ENCODE peak calls at places on chromosome 18, in six cellular contexts. E is astrocyte of the spinal cord; N is AG09319; D is activated naive CD8-positive, alpha-beta T cell treated with anti-CD3 and anti-CD28 coated beads for 36 hours; Y is A549; P is frontal cortex. X is an unnamed sample.

GRCh38 chr18:911025-911424 is 6.4 kb downstream of the ADCYAP1 start:
- DNase-seq in E (no peak), N (no peak), D (no peak), Y (no peak), P (no peak), X (no peak)

GRCh38 chr18:46452820-46453219 is 204.2 kb downstream of the LOXHD1 start:
- DNase-seq in E (peak; percentile 3), N (no peak), D (no peak), Y (no peak), P (no peak), X (no peak)

GRCh38 chr18:79366177-79367094 is 29.3 kb upstream of the NFATC1 start:
- DNase-seq in E (peak; percentile 77), N (peak; percentile 99), D (no peak), Y (no peak), P (no peak), X (peak; percentile 88)

GRCh38 chr18:26091047-26091630 is 726 bp upstream of the SS18 start:
- DNase-seq in E (no peak), N (no peak), D (no peak), Y (peak; percentile 78), P (no peak), X (peak; percentile 45)

GRCh38 chr18:74906189-74906588 is 302.8 kb downstream of the PTGR3 start:
- DNase-seq in E (peak; percentile 33), N (no peak), D (no peak), Y (no peak), P (no peak), X (no peak)

GRCh38 chr18:7467708-7468466 is 99.2 kb upstream of the PTPRM start:
- DNase-seq in E (no peak), N (no peak), D (no peak), Y (peak; percentile 4), P (no peak), X (no peak)

GRCh38 chr18:11783716-11784331 is 67.4 kb upstream of the CHMP1B start:
- DNase-seq in E (no peak), N (no peak), D (no peak), Y (no peak), P (no peak), X (no peak)

GRCh38 chr18:136433-136832 is 21.9 kb upstream of the USP14 start:
- DNase-seq in E (no peak), N (no peak), D (peak; percentile 38), Y (peak; percentile 27), P (no peak), X (no peak)

GRCh38 chr18:10261315-10262276 is 192.8 kb upstream of the APCDD1 start:
- DNase-seq in E (no peak), N (no peak), D (no peak), Y (no peak), P (no peak), X (no peak)

GRCh38 chr18:35345460-35345921 is 1.3 kb upstream of the ZNF24 start:
- DNase-seq in E (no peak), N (no peak), D (no peak), Y (no peak), P (no peak), X (no peak)

GRCh38 chr18:75208055-75208835 is 694 bp downstream of the PTGR3 start:
- DNase-seq in E (peak; percentile 46), N (no peak), D (peak; percentile 55), Y (peak; percentile 47), P (no peak), X (no peak)

GRCh38 chr18:49581369-49581768 is 19.5 kb downstream of the LIPG start:
- DNase-seq in E (no peak), N (no peak), D (no peak), Y (no peak), P (no peak), X (no peak)

GRCh38 chr18:49757513-49758262 is 55.6 kb downstream of the ACAA2 start:
- DNase-seq in E (no peak), N (no peak), D (no peak), Y (peak; percentile 6), P (no peak), X (no peak)

GRCh38 chr18:3530807-3531206 is 80.8 kb downstream of the TGIF1 start:
- DNase-seq in E (no peak), N (no peak), D (no peak), Y (no peak), P (no peak), X (no peak)

GRCh38 chr18:48293954-48294893 is 115.0 kb downstream of the ZBTB7C start:
- DNase-seq in E (no peak), N (no peak), D (no peak), Y (no peak), P (no peak), X (no peak)

GRCh38 chr18:67133669-67134068 is 382.9 kb downstream of the DSEL start:
- DNase-seq in E (no peak), N (no peak), D (no peak), Y (no peak), P (no peak), X (no peak)

GRCh38 chr18:9861157-9861556 is 24.6 kb upstream of the TXNDC2 start:
- DNase-seq in E (no peak), N (no peak), D (no peak), Y (no peak), P (no peak), X (no peak)

GRCh38 chr18:9435041-9435440 is 40.3 kb upstream of the RALBP1 start:
- DNase-seq in E (no peak), N (no peak), D (no peak), Y (no peak), P (no peak), X (no peak)

X was measured in fibroblast of the conjunctiva.